ENCODE peak calls at places on chromosome 3, in seven cellular contexts. B, H, N, K, Z, W and M are unnamed samples.

GRCh38 chr3:98814799-98815450 is 51.8 kb downstream of the ST3GAL6 start:
- DNase-seq in K (no peak), W (no peak), Z (no peak), N (peak; percentile 79), B (peak; percentile 90), H (no peak), M (peak; percentile 74)

GRCh38 chr3:160006282-160007163 is 17.9 kb downstream of the IL12A start:
- DNase-seq in B (peak; percentile 77), Z (peak; percentile 74), W (no peak), K (peak; percentile 78), N (peak; percentile 60), H (peak; percentile 73), M (peak; percentile 39)

GRCh38 chr3:157531771-157532170 is 28.6 kb upstream of the VEPH1 start:
- DNase-seq in K (no peak), H (no peak), N (peak; percentile 59), B (peak; percentile 21), Z (no peak), W (no peak), M (peak; percentile 32)

GRCh38 chr3:106302451-106303221 is 433.8 kb upstream of the CBLB start:
- DNase-seq in B (no peak), W (no peak), K (no peak), Z (peak; percentile 94), N (no peak), H (no peak), M (no peak)

GRCh38 chr3:115699741-115700140 is 76.4 kb downstream of the GAP43 start:
- DNase-seq in N (peak; percentile 82), W (no peak), B (peak; percentile 56), K (no peak), Z (no peak), H (no peak), M (peak; percentile 77)

GRCh38 chr3:119643094-119643493 is 17.3 kb downstream of the POPDC2 start:
- DNase-seq in Z (peak; percentile 21), H (no peak), B (peak; percentile 71), W (no peak), K (no peak), N (peak; percentile 45), M (no peak)

GRCh38 chr3:54427951-54428871 is 305.9 kb downstream of the CACNA2D3 start:
- DNase-seq in K (peak; percentile 86), B (peak; percentile 76), H (peak; percentile 36), Z (peak; percentile 58), N (peak; percentile 81), W (no peak), M (peak; percentile 80)

GRCh38 chr3:116018651-116019050 is 395.3 kb downstream of the GAP43 start:
- DNase-seq in Z (no peak), B (peak; percentile 45), H (no peak), K (no peak), N (peak; percentile 47), W (no peak), M (peak; percentile 36)

GRCh38 chr3:73408597-73408996 is 216.1 kb downstream of the PDZRN3 start:
- DNase-seq in N (no peak), Z (no peak), W (no peak), H (no peak), B (no peak), K (no peak), M (no peak)

GRCh38 chr3:191997579-191998268 is 536.8 kb downstream of the PYDC2 start:
- DNase-seq in Z (no peak), B (no peak), K (no peak), H (no peak), W (no peak), N (no peak), M (no peak)

GRCh38 chr3:112131111-112131510 is 1.9 kb downstream of the GCSAM start:
- DNase-seq in K (no peak), Z (no peak), N (no peak), B (no peak), H (no peak), W (no peak), M (no peak)

GRCh38 chr3:48502728-48503168 is 1.2 kb downstream of the SHISA5 start:
- DNase-seq in K (no peak), Z (no peak), H (no peak), W (peak; percentile 83), B (no peak), N (no peak), M (no peak)

GRCh38 chr3:78670087-78670486 is 1097.7 kb downstream of the ROBO1 start:
- DNase-seq in H (no peak), K (no peak), N (peak; percentile 16), B (no peak), Z (no peak), W (no peak), M (no peak)

GRCh38 chr3:105836533-105836932 is 32.3 kb downstream of the CBLB start:
- DNase-seq in Z (no peak), H (no peak), W (no peak), K (no peak), N (peak; percentile 96), B (peak; percentile 95), M (peak; percentile 94)

GRCh38 chr3:33796137-33796536 is 2.3 kb upstream of the PDCD6IP start:
- DNase-seq in K (no peak), B (no peak), N (no peak), W (no peak), H (no peak), Z (no peak), M (no peak)

GRCh38 chr3:14124223-14124614 is 451 bp downstream of the CHCHD4 start:
- DNase-seq in N (no peak), W (peak; percentile 89), H (no peak), B (no peak), K (peak; percentile 80), Z (peak; percentile 84), M (no peak)

GRCh38 chr3:48088056-48088748 is 72.0 kb upstream of the MAP4 start:
- DNase-seq in K (no peak), Z (no peak), N (peak; percentile 40), H (no peak), B (no peak), W (no peak), M (peak; percentile 27)

GRCh38 chr3:150545419-150546225 is 674 bp downstream of the SERP1 start:
- DNase-seq in H (no peak), Z (peak; percentile 45), K (no peak), B (no peak), W (peak; percentile 91), N (peak; percentile 15), M (peak; percentile 5)

GRCh38 chr3:127589600-127590281 is 792 bp downstream of the TPRA1 start:
- DNase-seq in K (peak; percentile 72), Z (peak; percentile 20), H (no peak), N (no peak), B (no peak), W (peak; percentile 86), M (no peak)

GRCh38 chr3:54853573-54854404 is 74.1 kb downstream of the LRTM1 start:
- DNase-seq in K (peak; percentile 93), N (peak; percentile 61), Z (peak; percentile 40), W (peak; percentile 92), H (no peak), B (peak; percentile 74), M (peak; percentile 34)

GRCh38 chr3:48561045-48561736 is 2.4 kb downstream of the UCN2 start:
- DNase-seq in N (peak; percentile 63), W (peak; percentile 90), H (no peak), K (peak; percentile 91), Z (peak; percentile 19), B (peak; percentile 64), M (peak; percentile 39)

GRCh38 chr3:195162033-195162669 is 108.8 kb downstream of the XXYLT1 start:
- DNase-seq in Z (peak; percentile 59), W (peak; percentile 86), B (no peak), K (no peak), H (no peak), N (no peak), M (no peak)

GRCh38 chr3:141401095-141401494 is 32.8 kb downstream of the ZBTB38 start:
- DNase-seq in W (no peak), H (no peak), K (no peak), B (no peak), N (no peak), Z (peak; percentile 36), M (no peak)

GRCh38 chr3:76039431-76039830 is 254.1 kb upstream of the ZNF717 start:
- DNase-seq in Z (no peak), H (no peak), B (peak; percentile 72), K (no peak), N (peak; percentile 65), W (no peak), M (peak; percentile 54)
- H3K9ac ChIP-seq in Z (no peak overlapping the region), H (no peak overlapping the region), B (no peak overlapping the region), K (no peak overlapping the region), N (no peak overlapping the region), W (no peak overlapping the region), M (no peak overlapping the region)

DNA sequence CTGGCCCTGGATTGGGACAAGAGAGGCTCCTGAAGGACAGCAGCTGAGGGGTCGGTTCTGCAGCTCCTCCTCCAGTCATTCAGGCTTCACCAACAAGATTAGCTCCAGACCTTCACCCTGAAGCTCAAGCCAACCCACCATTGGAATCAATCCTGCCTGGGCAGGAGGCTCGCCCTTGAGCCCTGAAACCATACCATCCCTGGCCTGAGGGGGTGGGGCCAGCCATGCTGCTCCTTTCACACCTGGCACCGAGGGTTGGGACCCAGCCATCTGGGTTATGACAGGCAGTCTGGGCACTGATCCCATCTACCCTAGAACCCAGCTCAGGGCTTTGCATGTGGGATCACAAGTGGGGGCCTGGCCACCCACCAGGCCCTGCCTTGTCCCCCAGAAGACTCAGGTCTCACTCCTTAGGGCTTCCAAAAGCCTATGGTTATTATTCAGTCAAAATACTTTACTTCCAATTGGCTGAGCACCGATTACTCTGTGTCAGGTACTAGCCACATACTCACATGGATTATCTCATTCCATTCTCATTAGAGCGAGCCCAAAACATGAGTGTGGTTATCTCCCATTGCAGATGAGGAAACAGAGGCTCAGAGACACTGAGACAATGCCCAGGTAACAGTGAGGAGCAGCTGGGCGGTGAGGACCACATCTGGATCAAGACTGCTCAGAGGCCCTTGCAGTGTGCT is 3.1 kb downstream of the ABHD14B start:
- DNase-seq in K (peak; percentile 53), B (no peak), N (no peak), Z (no peak), H (no peak), W (no peak), M (no peak)
- H3K9ac ChIP-seq in K (no peak overlapping the region), B (no peak overlapping the region), N (no peak overlapping the region), Z (no peak overlapping the region), H (peak overlapping the region; percentile 7), W (no peak overlapping the region), M (no peak overlapping the region)

GRCh38 chr3:71578045-71578730 is 5.3 kb downstream of the FOXP1 start:
- DNase-seq in H (no peak), K (no peak), B (peak; percentile 60), W (no peak), N (peak; percentile 55), Z (no peak), M (peak; percentile 41)

GRCh38 chr3:71581451-71581980 is 2.0 kb downstream of the FOXP1 start:
- DNase-seq in B (no peak), W (peak; percentile 80), N (peak; percentile 25), Z (no peak), H (no peak), K (peak; percentile 79), M (no peak)

GRCh38 chr3:71579301-71579933 is 4.1 kb downstream of the FOXP1 start:
- DNase-seq in N (peak; percentile 37), B (no peak), W (no peak), H (no peak), Z (no peak), K (no peak), M (peak; percentile 14)

GRCh38 chr3:71580636-71581215 is 2.8 kb downstream of the FOXP1 start:
- DNase-seq in Z (no peak), N (peak; percentile 25), B (no peak), W (no peak), K (no peak), H (no peak), M (peak; percentile 6)

GRCh38 chr3:71579934-71580318 is 3.6 kb downstream of the FOXP1 start:
- DNase-seq in B (peak; percentile 57), H (no peak), N (peak; percentile 84), K (no peak), Z (no peak), W (no peak), M (peak; percentile 73)
- H3K9ac ChIP-seq in B (peak overlapping the region; percentile 19), H (no peak overlapping the region), N (no peak overlapping the region), K (no peak overlapping the region), Z (no peak overlapping the region), W (no peak overlapping the region), M (peak overlapping the region; percentile 99)

GRCh38 chr3:50242778-50243551 is 7.0 kb downstream of the GNAI2 start:
- DNase-seq in H (no peak), K (peak; percentile 70), Z (no peak), W (peak; percentile 89), N (peak; percentile 76), B (peak; percentile 72), M (peak; percentile 58)
- H3K9ac ChIP-seq in H (no peak overlapping the region), K (no peak overlapping the region), Z (no peak overlapping the region), W (no peak overlapping the region), N (peak overlapping the region; percentile 9), B (no peak overlapping the region), M (peak overlapping the region; percentile 64)